ENCODE peak calls at places on chromosomes 2 and 18, in six cellular contexts. R is NCI-H1694 treated with DMSO at 0.1 percent for 48 hours; D is IMR-90; P is endothelial cell; X is effector CD4-positive, alpha-beta T cell; Z is nephron progenitor cell. F is an unnamed sample.

GRCh38 chr2:105754011-105754410 is 9.3 kb downstream of the NCK2 start:
- DNase-seq in R (no peak), X (no peak), Z (no peak), P (no peak), D (no peak), F (no peak)

GRCh38 chr2:149169653-149170052 is 131.2 kb downstream of the LYPD6B start:
- DNase-seq in P (no peak), R (peak; percentile 50), X (no peak), D (no peak), Z (no peak), F (no peak)

GRCh38 chr2:100580474-100581264 is 17.9 kb downstream of the PDCL3 start:
- DNase-seq in X (peak; percentile 44), D (no peak), Z (no peak), P (no peak), R (no peak), F (no peak)

GRCh38 chr2:162817921-162818320 is 20.6 kb downstream of the KCNH7 start:
- DNase-seq in D (no peak), X (no peak), R (no peak), Z (no peak), P (no peak), F (no peak)

GRCh38 chr2:105617631-105618350 is 126.9 kb upstream of the NCK2 start:
- DNase-seq in X (no peak), R (no peak), D (no peak), Z (no peak), P (no peak), F (no peak)

GRCh38 chr2:215684448-215685217 is 248.8 kb upstream of the FN1 start:
- DNase-seq in P (no peak), D (peak; percentile 76), R (no peak), X (no peak), Z (no peak), F (no peak)

GRCh38 chr2:190467575-190468083 is 59.5 kb downstream of the MFSD6 start:
- DNase-seq in P (no peak), D (peak; percentile 23), X (no peak), Z (no peak), R (no peak), F (no peak)

GRCh38 chr2:25372405-25373268 is 30.9 kb upstream of the DNMT3A start:
- DNase-seq in X (no peak), P (no peak), Z (no peak), D (no peak), R (no peak), F (no peak)

GRCh38 chr2:160075171-160075570 is 12.8 kb upstream of the PLA2R1 start:
- DNase-seq in P (no peak), X (no peak), R (no peak), Z (no peak), D (peak; percentile 33), F (no peak)

GRCh38 chr2:16186661-16187516 is 246.5 kb downstream of the MYCN start:
- DNase-seq in X (no peak), Z (no peak), D (no peak), P (no peak), R (no peak), F (no peak)

GRCh38 chr2:120218181-120218580 is 5.0 kb downstream of the TMEM185B start:
- DNase-seq in R (no peak), D (no peak), Z (no peak), P (no peak), X (no peak), F (no peak)

GRCh38 chr2:202317080-202317859 is 51.7 kb downstream of the NOP58 start:
- DNase-seq in P (peak; percentile 31), Z (no peak), R (no peak), D (peak; percentile 81), X (no peak), F (no peak)

GRCh38 chr2:218852911-218853667 is 6.5 kb upstream of the WNT6 start:
- DNase-seq in D (peak; percentile 52), R (peak; percentile 66), Z (peak; percentile 76), P (peak; percentile 69), X (peak; percentile 60), F (peak; percentile 83)

GRCh38 chr2:9594361-9595063 is 36.3 kb downstream of the YWHAQ start:
- DNase-seq in D (peak; percentile 91), X (no peak), R (no peak), Z (no peak), P (no peak), F (no peak)

GRCh38 chr2:228369400-228370031 is 188.0 kb upstream of the SPHKAP start:
- DNase-seq in Z (no peak), P (no peak), R (peak; percentile 8), D (no peak), X (no peak), F (no peak)

GRCh38 chr2:69780907-69781306 is 39.0 kb downstream of the ANXA4 start:
- DNase-seq in D (no peak), Z (no peak), X (no peak), P (no peak), R (no peak), F (no peak)

GRCh38 chr18:2982452-2983172 is 30.3 kb downstream of the LPIN2 start:
- DNase-seq in R (no peak), D (no peak), X (no peak), P (no peak), Z (no peak), F (no peak)

GRCh38 chr2:205496777-205497176 is 185.5 kb upstream of the NRP2 start:
- DNase-seq in R (no peak), Z (no peak), D (peak; percentile 98), P (no peak), X (no peak), F (no peak)

GRCh38 chr2:36485521-36485920 is 112.4 kb downstream of the FEZ2 start:
- DNase-seq in X (no peak), D (peak; percentile 94), Z (no peak), P (no peak), R (no peak), F (no peak)

GRCh38 chr2:205748660-205749059 is 66.4 kb downstream of the NRP2 start:
- DNase-seq in R (no peak), D (peak; percentile 41), Z (no peak), P (no peak), X (no peak), F (no peak)

GRCh38 chr2:46922049-46922448 is 6.4 kb upstream of the MCFD2 start:
- DNase-seq in Z (no peak), R (no peak), X (no peak), P (no peak), D (peak; percentile 37), F (no peak)

GRCh38 chr2:20615466-20616241 is 35.2 kb downstream of the HS1BP3 start:
- DNase-seq in D (no peak), P (no peak), R (no peak), Z (no peak), X (no peak), F (no peak)

GRCh38 chr18:22324191-22325131 is 93.3 kb downstream of the CTAGE1 start:
- DNase-seq in P (peak; percentile 52), D (no peak), R (no peak), X (no peak), Z (peak; percentile 72), F (peak; percentile 63)

GRCh38 chr2:241376808-241377207 is 20.7 kb downstream of the FARP2 start:
- DNase-seq in D (no peak), P (no peak), X (no peak), R (no peak), Z (no peak), F (no peak)

GRCh38 chr2:146804288-146804687 is 1040.5 kb upstream of the ACVR2A start:
- DNase-seq in X (no peak), Z (no peak), P (no peak), D (no peak), R (no peak), F (no peak)

GRCh38 chr2:11746807-11747459 is 501 bp downstream of the LPIN1 start:
- DNase-seq in R (peak; percentile 28), P (no peak), D (peak; percentile 16), Z (no peak), X (no peak), F (peak; percentile 41)

GRCh38 chr2:133814890-133815289 is 246.6 kb upstream of the NCKAP5 start:
- DNase-seq in Z (no peak), R (no peak), P (no peak), D (no peak), X (no peak), F (no peak)

GRCh38 chr2:70553334-70553583 is 367 bp downstream of the TGFA start:
- DNase-seq in Z (no peak), R (no peak), D (no peak), P (peak; percentile 22), X (no peak), F (peak; percentile 61)

GRCh38 chr2:99715956-99716355 is 226.1 kb upstream of the REV1 start:
- DNase-seq in R (no peak), D (no peak), Z (no peak), X (no peak), P (no peak), F (no peak)

GRCh38 chr2:121075641-121076500 is 209.1 kb downstream of the TFCP2L1 start:
- DNase-seq in P (no peak), R (peak; percentile 71), X (no peak), Z (no peak), D (no peak), F (peak; percentile 58)

GRCh38 chr2:55147041-55147440 is 85.1 kb downstream of the CLHC1 start:
- DNase-seq in Z (no peak), D (no peak), X (no peak), R (no peak), P (no peak), F (no peak)

GRCh38 chr2:119170504-119170903 is 12.0 kb upstream of the C1QL2 start:
- DNase-seq in D (no peak), R (no peak), Z (no peak), X (no peak), P (no peak), F (no peak)